ENCODE peak calls at places on chromosome 19, in four cellular contexts. D, X, Y and S are unnamed samples.

GRCh38 chr19:27750697-27751391 is 1462.1 kb downstream of the UQCRFS1 start:
- DNase-seq in D (no peak), X (no peak), Y (no peak), S (no peak)

GRCh38 chr19:18339703-18340102 is 695 bp upstream of the PGPEP1 start:
- DNase-seq in D (peak; percentile 54), X (no peak), Y (no peak), S (no peak)

GRCh38 chr19:34274827-34275625 is 20.7 kb downstream of the GARRE1 start:
- DNase-seq in D (peak; percentile 75), X (no peak), Y (no peak), S (no peak)

GRCh38 chr19:38658462-38659306 is 11.2 kb downstream of the ACTN4 start:
- DNase-seq in D (peak; percentile 99), X (peak; percentile 78), Y (no peak), S (no peak)

GRCh38 chr19:2251577-2252480 is 2.7 kb downstream of the AMH start:
- DNase-seq in D (no peak), X (no peak), Y (no peak), S (no peak)

GRCh38 chr19:494171-495046 is 1.9 kb upstream of the MADCAM1 start:
- DNase-seq in D (no peak), X (no peak), Y (no peak), S (no peak)

GRCh38 chr19:4172861-4173473 is 9.4 kb downstream of the SIRT6 start:
- DNase-seq in D (peak; percentile 74), X (peak; percentile 63), Y (peak; percentile 60), S (peak; percentile 93)

GRCh38 chr19:4454621-4454951 is 3.0 kb downstream of the UBXN6 start:
- DNase-seq in D (no peak), X (no peak), Y (no peak), S (no peak)

GRCh38 chr19:17385878-17386611 is 8.0 kb downstream of the CCDC194 start:
- DNase-seq in D (peak; percentile 72), X (peak; percentile 65), Y (peak; percentile 56), S (peak; percentile 65)

GRCh38 chr19:48637449-48637947 is 319 bp upstream of the DBP start:
- DNase-seq in D (peak; percentile 99), X (peak; percentile 99), Y (peak; percentile 100), S (peak; percentile 96)

GRCh38 chr19:48637948-48638830 is 1.0 kb upstream of the DBP start:
- DNase-seq in D (peak; percentile 95), X (peak; percentile 91), Y (peak; percentile 85), S (peak; percentile 76)

GRCh38 chr19:48635263-48635965 is 1.8 kb downstream of the DBP start:
- DNase-seq in D (peak; percentile 72), X (peak; percentile 75), Y (peak; percentile 73), S (peak; percentile 75)

GRCh38 chr19:48635966-48636858 is 967 bp downstream of the DBP start:
- DNase-seq in D (no peak), X (peak; percentile 63), Y (peak; percentile 28), S (no peak)

DNA sequence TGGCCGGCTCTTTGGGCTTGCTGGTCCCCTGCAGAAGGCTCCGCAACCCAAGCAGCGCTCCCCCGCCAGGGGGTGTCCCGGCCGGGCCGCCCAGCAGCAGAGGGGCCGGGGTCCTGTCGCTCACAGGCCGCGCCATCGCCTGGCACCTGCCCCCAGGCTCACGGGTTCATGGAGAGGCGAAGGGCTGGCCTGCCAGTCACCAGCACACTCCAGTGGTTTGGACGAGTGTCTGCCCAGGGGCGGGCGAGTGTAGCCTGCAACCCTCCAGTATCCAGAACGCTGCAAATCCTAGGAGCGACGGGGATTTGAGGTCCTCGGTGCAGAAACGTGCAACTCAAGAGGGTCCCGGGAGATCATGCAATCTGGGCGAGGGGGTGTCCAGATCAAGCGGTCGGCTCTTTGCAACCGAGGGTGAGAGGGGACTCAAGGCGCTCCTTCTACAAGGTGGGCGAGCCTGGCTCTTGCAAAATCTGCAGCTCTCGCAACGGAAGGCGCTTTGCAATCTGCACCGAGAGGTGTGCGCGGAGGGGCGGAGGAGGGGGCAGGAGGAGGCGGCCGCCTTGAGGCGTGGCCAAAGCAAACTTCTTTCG is at the start of gene DBP:
- DNase-seq in D (peak; percentile 63), X (peak; percentile 65), Y (peak; percentile 40), S (peak; percentile 53)
- TF ChIP-seq CTCF in D (no peak), X (peak; percentile 14), Y (no peak), S (no peak)

GRCh38 chr19:49889038-49889686 is 7.5 kb downstream of the IL4I1 start:
- DNase-seq in D (no peak), X (no peak), Y (no peak), S (no peak)

GRCh38 chr19:49889687-49890348 is 6.9 kb downstream of the IL4I1 start:
- DNase-seq in D (peak; percentile 90), X (peak; percentile 75), Y (peak; percentile 71), S (peak; percentile 66)

GRCh38 chr19:49892716-49893115 is 4.0 kb downstream of the IL4I1 start:
- DNase-seq in D (no peak), X (no peak), Y (no peak), S (no peak)

GRCh38 chr19:49891393-49891792 is 5.3 kb downstream of the IL4I1 start:
- DNase-seq in D (no peak), X (no peak), Y (no peak), S (no peak)

DNA sequence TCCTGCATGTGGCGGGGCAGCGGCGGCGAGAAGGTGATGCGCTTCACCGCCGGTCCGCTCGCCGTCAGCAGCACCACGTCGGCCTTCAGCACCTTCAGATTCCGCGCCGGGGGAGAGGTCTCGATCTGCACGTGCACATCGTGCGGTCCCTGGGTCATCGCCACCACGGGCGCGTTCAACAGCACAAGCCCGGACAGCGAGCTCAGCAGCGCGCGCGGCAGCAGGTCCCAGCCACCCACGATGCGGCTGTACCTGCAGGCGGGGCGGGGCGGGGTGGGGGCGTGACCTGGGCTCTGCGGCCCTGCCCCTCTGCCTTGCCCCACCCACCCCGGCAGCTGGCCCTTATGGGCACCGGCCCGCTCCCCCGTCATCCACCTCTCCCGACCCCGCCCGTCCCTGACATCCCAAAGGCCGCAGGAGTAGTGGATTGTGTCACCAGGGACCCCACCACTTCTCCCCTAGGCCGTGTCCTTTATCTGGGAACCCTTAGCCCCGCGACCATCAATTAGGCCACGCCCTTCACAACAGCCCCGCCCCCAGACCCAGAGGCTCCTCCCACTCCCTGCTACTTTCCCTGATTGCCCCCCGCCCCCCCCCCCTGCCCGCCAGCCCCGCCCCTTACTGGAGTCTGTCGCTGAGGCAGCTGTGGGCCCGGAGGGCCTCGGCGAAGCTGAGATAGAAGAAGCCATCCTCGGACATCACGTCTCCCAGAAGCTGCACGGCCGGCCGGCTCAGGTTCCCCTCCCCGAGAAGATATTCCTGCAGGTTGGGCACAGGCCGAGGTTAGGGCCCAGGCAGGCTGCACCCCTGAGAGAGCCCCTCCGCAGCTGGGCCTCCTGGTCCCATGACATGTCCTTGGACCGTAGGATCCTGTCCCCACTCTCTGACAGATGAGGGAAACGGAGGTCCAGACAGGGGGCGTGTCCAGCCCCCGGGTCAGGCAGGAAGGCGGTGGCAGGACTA is 6.1 kb downstream of the IL4I1 start:
- DNase-seq in D (peak; percentile 52), X (peak; percentile 65), Y (peak; percentile 67), S (no peak)
- TF ChIP-seq CTCF in D (no peak), X (peak; percentile 15), Y (peak; percentile 51), S (no peak)

GRCh38 chr19:8832132-8833021 is at the start of the genes MBD3L1 and ZNF558:
- DNase-seq in D (peak; percentile 99), X (peak; percentile 98), Y (peak; percentile 99), S (peak; percentile 97)
- TF ChIP-seq CTCF in D (no peak), X (no peak), Y (peak; percentile 48), S (no peak)

GRCh38 chr19:15971217-15971616 is 22.4 kb downstream of the OR10H4 start:
- DNase-seq in D (no peak), X (no peak), Y (no peak), S (no peak)
- TF ChIP-seq CTCF in D (no peak), X (no peak), Y (no peak), S (no peak)

DNA sequence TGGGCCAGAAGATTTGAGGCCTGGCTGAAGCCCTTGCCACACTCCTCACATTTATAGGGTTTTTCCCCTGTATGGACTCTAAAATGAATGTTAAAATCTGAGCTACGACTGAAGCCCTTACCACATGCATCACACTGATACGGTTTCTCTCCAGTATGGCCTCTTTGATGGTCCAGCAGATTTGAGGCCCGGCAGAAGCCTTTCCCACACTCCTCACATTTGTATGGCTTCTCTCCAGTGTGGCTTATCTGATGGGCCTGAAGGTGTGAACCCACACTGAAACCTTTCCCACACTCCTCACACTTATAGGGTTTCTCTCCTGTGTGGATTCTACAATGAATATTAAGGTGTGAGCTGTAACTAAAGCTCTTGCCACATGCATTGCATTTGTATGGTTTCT is 21.0 kb downstream of the ZNF45 start:
- DNase-seq in D (no peak), X (no peak), Y (no peak), S (no peak)
- TF ChIP-seq CTCF in D (no peak), X (no peak), Y (no peak), S (no peak)

DNA sequence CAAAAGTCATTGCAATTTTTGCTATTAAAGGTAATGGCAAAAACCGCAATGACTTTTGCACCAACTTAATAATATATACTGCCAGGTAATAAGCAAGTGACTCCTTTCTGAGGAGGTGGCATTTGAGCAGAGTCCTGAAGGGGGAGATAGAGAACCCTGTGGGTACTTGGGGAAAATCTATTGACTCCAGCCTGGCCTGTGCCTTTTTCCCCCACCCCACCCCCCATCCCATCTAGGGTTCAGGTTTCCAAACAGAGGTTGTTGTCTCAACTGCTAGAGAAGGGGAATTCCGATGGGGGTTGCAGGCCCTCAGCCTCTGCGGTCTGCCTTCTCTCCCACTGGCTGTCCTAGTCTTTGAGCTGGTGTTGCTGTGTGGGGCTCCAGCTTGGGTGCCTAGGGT is 11.5 kb downstream of the S1PR2 start:
- DNase-seq in D (peak; percentile 63), X (no peak), Y (peak; percentile 7), S (no peak)
- TF ChIP-seq CTCF in D (peak; percentile 41), X (no peak), Y (peak; percentile 33), S (peak; percentile 14)